ENCODE peak calls at places on chromosome 12, in seven cellular contexts. One of them, this sample, is unnamed.

GRCh38 chr12:19316420-19316819 is 122.9 kb upstream of the AEBP2 start:
- DNase-seq in lung: no peak
- DNase-seq in spleen: no peak
- DNase-seq in uterus: no peak
- DNase-seq in PC-3: peak; percentile 9
- DNase-seq in stomach: no peak
- DNase-seq in A549: no peak
- DNase-seq in this sample: no peak

GRCh38 chr12:14283489-14284144 is 81.9 kb upstream of the ATF7IP start:
- DNase-seq in A549: no peak
- DNase-seq in PC-3: no peak
- DNase-seq in uterus: no peak
- DNase-seq in stomach: no peak
- DNase-seq in spleen: no peak
- DNase-seq in lung: no peak
- DNase-seq in this sample: no peak

GRCh38 chr12:88665051-88665450 is 84.8 kb upstream of the KITLG start:
- DNase-seq in PC-3: peak; percentile 52
- DNase-seq in lung: no peak
- DNase-seq in A549: no peak
- DNase-seq in spleen: no peak
- DNase-seq in uterus: no peak
- DNase-seq in stomach: no peak
- DNase-seq in this sample: no peak

GRCh38 chr12:70255311-70255710 is 12.1 kb downstream of the CNOT2 start:
- DNase-seq in stomach: no peak
- DNase-seq in uterus: no peak
- DNase-seq in A549: no peak
- DNase-seq in lung: no peak
- DNase-seq in PC-3: no peak
- DNase-seq in spleen: no peak
- DNase-seq in this sample: peak; percentile 18

GRCh38 chr12:109756457-109756856 is 42.8 kb downstream of the FAM222A start:
- DNase-seq in uterus: no peak
- DNase-seq in A549: no peak
- DNase-seq in spleen: no peak
- DNase-seq in stomach: no peak
- DNase-seq in lung: no peak
- DNase-seq in PC-3: no peak
- DNase-seq in this sample: no peak

GRCh38 chr12:117742721-117743120 is 226.1 kb downstream of the KSR2 start:
- DNase-seq in PC-3: no peak
- DNase-seq in A549: no peak
- DNase-seq in uterus: no peak
- DNase-seq in spleen: no peak
- DNase-seq in stomach: no peak
- DNase-seq in lung: no peak
- DNase-seq in this sample: no peak

GRCh38 chr12:107122452-107122958 is 29.2 kb upstream of the CRY1 start:
- DNase-seq in stomach: no peak
- DNase-seq in A549: no peak
- DNase-seq in uterus: no peak
- DNase-seq in spleen: no peak
- DNase-seq in lung: no peak
- DNase-seq in PC-3: no peak
- DNase-seq in this sample: no peak

GRCh38 chr12:106978035-106978800 is 8.7 kb downstream of the MTERF2 start:
- DNase-seq in A549: no peak
- DNase-seq in lung: no peak
- DNase-seq in uterus: peak; percentile 62
- DNase-seq in stomach: peak; percentile 69
- DNase-seq in spleen: no peak
- DNase-seq in PC-3: no peak
- DNase-seq in this sample: peak; percentile 62

GRCh38 chr12:78494911-78495310 is 369.7 kb upstream of the SYT1 start:
- DNase-seq in stomach: no peak
- DNase-seq in spleen: no peak
- DNase-seq in A549: no peak
- DNase-seq in PC-3: no peak
- DNase-seq in uterus: no peak
- DNase-seq in lung: no peak
- DNase-seq in this sample: no peak

GRCh38 chr12:106897082-106897481 is 58.6 kb upstream of the TMEM263 start:
- DNase-seq in uterus: no peak
- DNase-seq in PC-3: peak; percentile 50
- DNase-seq in lung: no peak
- DNase-seq in stomach: no peak
- DNase-seq in A549: no peak
- DNase-seq in spleen: no peak
- DNase-seq in this sample: no peak

GRCh38 chr12:39764944-39765560 is 145.4 kb upstream of the ABCD2 start:
- DNase-seq in A549: peak; percentile 28
- DNase-seq in uterus: no peak
- DNase-seq in PC-3: peak; percentile 58
- DNase-seq in spleen: no peak
- DNase-seq in lung: no peak
- DNase-seq in stomach: no peak
- DNase-seq in this sample: no peak

GRCh38 chr12:67358686-67359374 is 89.7 kb downstream of the CAND1 start:
- DNase-seq in PC-3: no peak
- DNase-seq in uterus: no peak
- DNase-seq in stomach: no peak
- DNase-seq in A549: no peak
- DNase-seq in lung: no peak
- DNase-seq in spleen: no peak
- DNase-seq in this sample: peak; percentile 97

GRCh38 chr12:127284870-127285431 is 982.0 kb upstream of the TMEM132C start:
- DNase-seq in stomach: no peak
- DNase-seq in A549: no peak
- DNase-seq in PC-3: peak; percentile 91
- DNase-seq in uterus: no peak
- DNase-seq in lung: no peak
- DNase-seq in spleen: no peak
- DNase-seq in this sample: peak; percentile 86

GRCh38 chr12:41661141-41661540 is 473.0 kb downstream of the PDZRN4 start:
- DNase-seq in lung: no peak
- DNase-seq in stomach: no peak
- DNase-seq in spleen: no peak
- DNase-seq in A549: no peak
- DNase-seq in PC-3: no peak
- DNase-seq in uterus: no peak
- DNase-seq in this sample: no peak

GRCh38 chr12:19490908-19491307 is 51.6 kb downstream of the AEBP2 start:
- DNase-seq in PC-3: no peak
- DNase-seq in spleen: no peak
- DNase-seq in uterus: no peak
- DNase-seq in stomach: no peak
- DNase-seq in lung: no peak
- DNase-seq in A549: no peak
- DNase-seq in this sample: no peak

GRCh38 chr12:105451211-105451610 is 120.7 kb downstream of the C12orf75 start:
- DNase-seq in lung: no peak
- DNase-seq in A549: no peak
- DNase-seq in uterus: no peak
- DNase-seq in stomach: no peak
- DNase-seq in spleen: no peak
- DNase-seq in PC-3: no peak
- DNase-seq in this sample: peak; percentile 42

GRCh38 chr12:77648716-77649115 is 182.0 kb upstream of the NAV3 start:
- DNase-seq in stomach: no peak
- DNase-seq in uterus: no peak
- DNase-seq in A549: no peak
- DNase-seq in PC-3: no peak
- DNase-seq in spleen: no peak
- DNase-seq in lung: no peak
- DNase-seq in this sample: no peak

GRCh38 chr12:65891987-65892481 is 67.8 kb downstream of the HMGA2 start:
- DNase-seq in PC-3: peak; percentile 97
- DNase-seq in stomach: peak; percentile 55
- DNase-seq in lung: peak; percentile 76
- DNase-seq in spleen: no peak
- DNase-seq in A549: peak; percentile 64
- DNase-seq in uterus: peak; percentile 82
- DNase-seq in this sample: peak; percentile 84

GRCh38 chr12:113846275-113846674 is 119.8 kb downstream of the RBM19 start:
- DNase-seq in uterus: no peak
- DNase-seq in PC-3: no peak
- DNase-seq in stomach: no peak
- DNase-seq in spleen: no peak
- DNase-seq in lung: no peak
- DNase-seq in A549: no peak
- DNase-seq in this sample: no peak

GRCh38 chr12:11893998-11894397 is 176.7 kb upstream of the BCL2L14 start:
- DNase-seq in uterus: no peak
- DNase-seq in stomach: no peak
- DNase-seq in PC-3: no peak
- DNase-seq in spleen: no peak
- DNase-seq in lung: no peak
- DNase-seq in A549: no peak
- DNase-seq in this sample: no peak

GRCh38 chr12:65894127-65894526 is 69.8 kb downstream of the HMGA2 start:
- DNase-seq in lung: no peak
- DNase-seq in spleen: no peak
- DNase-seq in A549: no peak
- DNase-seq in PC-3: peak; percentile 64
- DNase-seq in stomach: no peak
- DNase-seq in uterus: no peak
- DNase-seq in this sample: no peak

GRCh38 chr12:120472521-120472920 is 3.0 kb upstream of the SRSF9 start:
- DNase-seq in uterus: no peak
- DNase-seq in stomach: no peak
- DNase-seq in PC-3: no peak
- DNase-seq in lung: no peak
- DNase-seq in spleen: no peak
- DNase-seq in A549: no peak
- DNase-seq in this sample: no peak
- H3K4me1 ChIP-seq in uterus: peaks cover 17% of the 10 kb centered on the region
- H3K4me1 ChIP-seq in stomach: peaks cover 29% of the 10 kb centered on the region
- H3K4me1 ChIP-seq in PC-3: peaks cover 51% of the 10 kb centered on the region
- H3K4me1 ChIP-seq in lung: peaks cover 3% of the 10 kb centered on the region
- H3K4me1 ChIP-seq in spleen: peaks cover 69% of the 10 kb centered on the region
- H3K4me1 ChIP-seq in A549: peaks cover 27% of the 10 kb centered on the region
- H3K4me1 ChIP-seq in this sample: peaks cover 11% of the 10 kb centered on the region

GRCh38 chr12:48678561-48679185 is 3.4 kb downstream of the KANSL2 start:
- DNase-seq in lung: no peak
- DNase-seq in uterus: no peak
- DNase-seq in stomach: no peak
- DNase-seq in spleen: no peak
- DNase-seq in PC-3: no peak
- DNase-seq in A549: no peak
- DNase-seq in this sample: no peak
- H3K4me3 ChIP-seq in lung: no peak overlapping the region
- H3K4me3 ChIP-seq in uterus: no peak overlapping the region
- H3K4me3 ChIP-seq in stomach: no peak overlapping the region
- H3K4me3 ChIP-seq in spleen: no peak overlapping the region
- H3K4me3 ChIP-seq in PC-3: peak overlapping the region; percentile 74
- H3K4me3 ChIP-seq in A549: no peak overlapping the region
- H3K4me3 ChIP-seq in this sample: no peak overlapping the region

GRCh38 chr12:104331376-104331775 is 27.8 kb downstream of the EID3 start:
- DNase-seq in uterus: no peak
- DNase-seq in lung: no peak
- DNase-seq in stomach: no peak
- DNase-seq in A549: no peak
- DNase-seq in PC-3: no peak
- DNase-seq in spleen: no peak
- DNase-seq in this sample: no peak

GRCh38 chr12:104333692-104334255 is 30.2 kb downstream of the EID3 start:
- DNase-seq in spleen: no peak
- DNase-seq in A549: no peak
- DNase-seq in lung: no peak
- DNase-seq in uterus: no peak
- DNase-seq in stomach: no peak
- DNase-seq in PC-3: no peak
- DNase-seq in this sample: no peak

GRCh38 chr12:104336115-104336514 is 32.6 kb downstream of the EID3 start:
- DNase-seq in spleen: no peak
- DNase-seq in stomach: no peak
- DNase-seq in PC-3: no peak
- DNase-seq in uterus: no peak
- DNase-seq in A549: no peak
- DNase-seq in lung: no peak
- DNase-seq in this sample: no peak

GRCh38 chr12:104337030-104337558 is 33.6 kb downstream of the EID3 start:
- DNase-seq in PC-3: no peak
- DNase-seq in lung: no peak
- DNase-seq in A549: no peak
- DNase-seq in spleen: no peak
- DNase-seq in uterus: no peak
- DNase-seq in stomach: no peak
- DNase-seq in this sample: no peak

DNA sequence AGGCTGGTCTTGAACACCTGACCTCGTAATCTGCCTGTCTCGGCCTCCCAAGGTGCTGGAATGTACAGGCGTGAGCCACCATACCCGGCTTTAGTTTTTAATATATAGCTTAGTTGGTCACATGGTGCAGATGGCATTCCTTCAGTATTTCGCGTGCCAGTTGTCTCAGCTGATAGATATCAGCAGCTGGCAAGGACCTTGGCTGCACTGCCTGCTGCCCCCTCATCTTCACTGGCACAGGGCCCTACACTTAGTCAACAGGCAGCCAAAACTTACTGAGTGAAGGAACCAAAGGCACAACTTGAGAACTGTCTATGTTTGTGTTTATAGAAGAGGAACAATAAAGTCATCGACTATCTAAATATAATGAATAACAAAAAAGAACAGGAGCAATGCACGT is 31.0 kb downstream of the EID3 start:
- DNase-seq in stomach: no peak
- DNase-seq in PC-3: no peak
- DNase-seq in spleen: no peak
- DNase-seq in A549: no peak
- DNase-seq in uterus: no peak
- DNase-seq in lung: no peak
- DNase-seq in this sample: no peak
- H3K27ac ChIP-seq in stomach: no peak overlapping the region
- H3K27ac ChIP-seq in PC-3: no peak overlapping the region
- H3K27ac ChIP-seq in spleen: no peak overlapping the region
- H3K27ac ChIP-seq in A549: no peak overlapping the region
- H3K27ac ChIP-seq in uterus: no peak overlapping the region
- H3K27ac ChIP-seq in lung: no peak overlapping the region
- H3K27ac ChIP-seq in this sample: no peak overlapping the region

GRCh38 chr12:49697808-49698207 is 9.4 kb downstream of the FMNL3 start:
- DNase-seq in spleen: no peak
- DNase-seq in PC-3: no peak
- DNase-seq in lung: no peak
- DNase-seq in A549: no peak
- DNase-seq in stomach: no peak
- DNase-seq in uterus: no peak
- DNase-seq in this sample: no peak

GRCh38 chr12:49689785-49690184 is 17.4 kb downstream of the FMNL3 start:
- DNase-seq in A549: no peak
- DNase-seq in lung: no peak
- DNase-seq in stomach: no peak
- DNase-seq in PC-3: no peak
- DNase-seq in uterus: no peak
- DNase-seq in spleen: no peak
- DNase-seq in this sample: no peak

GRCh38 chr12:49689236-49689635 is 18.0 kb downstream of the FMNL3 start:
- DNase-seq in PC-3: no peak
- DNase-seq in A549: no peak
- DNase-seq in stomach: no peak
- DNase-seq in lung: no peak
- DNase-seq in uterus: no peak
- DNase-seq in spleen: no peak
- DNase-seq in this sample: no peak

GRCh38 chr12:49692851-49693250 is 14.4 kb downstream of the FMNL3 start:
- DNase-seq in PC-3: no peak
- DNase-seq in lung: no peak
- DNase-seq in A549: no peak
- DNase-seq in stomach: no peak
- DNase-seq in spleen: no peak
- DNase-seq in uterus: no peak
- DNase-seq in this sample: no peak

GRCh38 chr12:49693931-49694439 is 13.2 kb downstream of the FMNL3 start:
- DNase-seq in PC-3: peak; percentile 12
- DNase-seq in uterus: no peak
- DNase-seq in spleen: no peak
- DNase-seq in A549: no peak
- DNase-seq in lung: no peak
- DNase-seq in stomach: no peak
- DNase-seq in this sample: no peak
- H3K4me1 ChIP-seq in PC-3: peaks cover 5% of the 10 kb centered on the region
- H3K4me1 ChIP-seq in uterus: no peaks in the 10 kb centered on the region
- H3K4me1 ChIP-seq in spleen: peaks cover 74% of the 10 kb centered on the region
- H3K4me1 ChIP-seq in A549: peaks cover 4% of the 10 kb centered on the region
- H3K4me1 ChIP-seq in lung: peaks cover 24% of the 10 kb centered on the region
- H3K4me1 ChIP-seq in stomach: peaks cover 36% of the 10 kb centered on the region
- H3K4me1 ChIP-seq in this sample: peaks cover 17% of the 10 kb centered on the region

This sample was measured in SJSA1.